ENCODE peak calls at places on chromosomes 5 and 9, in six cellular contexts. F is ELR, L is putamen, M is HL-60, W is LHCN-M2, Y is H9. N is an unnamed sample.

GRCh38 chr9:125660557-125660956 is 46.5 kb downstream of the MAPKAP1 start:
- DNase-seq in F (no peak), M (no peak), W (no peak), L (no peak), Y (no peak), N (no peak)

GRCh38 chr5:153883829-153884228 is 154.9 kb downstream of the FAM114A2 start:
- DNase-seq in L (no peak), Y (no peak), F (peak; percentile 57), W (no peak), M (no peak), N (no peak)

GRCh38 chr5:110590187-110590586 is 136.3 kb downstream of the TMEM232 start:
- DNase-seq in W (peak; percentile 24), F (peak; percentile 39), L (no peak), M (no peak), Y (no peak), N (no peak)

GRCh38 chr9:117718085-117718484 is 13.9 kb downstream of the TLR4 start:
- DNase-seq in M (peak; percentile 92), Y (no peak), L (no peak), F (peak; percentile 3), W (peak; percentile 54), N (no peak)

GRCh38 chr5:143896471-143896870 is 84.5 kb downstream of the HMHB1 start:
- DNase-seq in F (no peak), L (no peak), Y (no peak), M (no peak), W (peak; percentile 21), N (no peak)

GRCh38 chr9:74035786-74036185 is 461.3 kb upstream of the RORB start:
- DNase-seq in W (no peak), F (no peak), M (no peak), L (peak; percentile 27), Y (no peak), N (no peak)

GRCh38 chr9:109401990-109402318 is 81.1 kb upstream of the EPB41L4B start:
- DNase-seq in L (no peak), F (no peak), M (no peak), W (no peak), Y (no peak), N (no peak)

GRCh38 chr5:65924366-65925093 is 1.8 kb upstream of the ERBIN start:
- DNase-seq in F (no peak), Y (no peak), L (peak; percentile 79), M (no peak), W (no peak), N (peak; percentile 66)

GRCh38 chr5:82265052-82265451 is 13.1 kb downstream of the RPS23 start:
- DNase-seq in Y (no peak), W (no peak), F (no peak), M (no peak), L (no peak), N (no peak)

GRCh38 chr5:9124837-9125236 is 421.0 kb downstream of the SEMA5A start:
- DNase-seq in Y (no peak), M (no peak), L (no peak), F (no peak), W (no peak), N (no peak)

GRCh38 chr9:28503573-28503972 is 930.3 kb upstream of the C9orf72 start:
- DNase-seq in Y (no peak), L (no peak), W (no peak), M (no peak), F (no peak), N (no peak)

GRCh38 chr9:33265211-33265885 is 499 bp downstream of the CHMP5 start:
- DNase-seq in F (peak; percentile 24), L (no peak), Y (no peak), W (no peak), M (no peak), N (no peak)

GRCh38 chr5:127028822-127029457 is 1.4 kb downstream of the MARCHF3 start:
- DNase-seq in M (no peak), L (no peak), Y (no peak), F (peak; percentile 82), W (no peak), N (peak; percentile 32)

GRCh38 chr9:37692622-37693221 is 42.0 kb downstream of the FRMPD1 start:
- DNase-seq in W (peak; percentile 40), Y (no peak), L (no peak), F (no peak), M (no peak), N (no peak)

GRCh38 chr9:86766912-86767311 is 180.4 kb downstream of the GAS1 start:
- DNase-seq in W (peak; percentile 77), Y (no peak), F (peak; percentile 97), L (no peak), M (peak; percentile 93), N (peak; percentile 17)

GRCh38 chr5:39202594-39203290 is 16.6 kb downstream of the FYB1 start:
- DNase-seq in W (no peak), L (no peak), M (peak; percentile 70), Y (no peak), F (no peak), N (no peak)

GRCh38 chr5:53871050-53871449 is 310.6 kb downstream of the NDUFS4 start:
- DNase-seq in W (peak; percentile 64), Y (no peak), M (no peak), L (no peak), F (peak; percentile 21), N (no peak)

GRCh38 chr5:153827407-153827806 is 211.3 kb downstream of the FAM114A2 start:
- DNase-seq in Y (peak; percentile 43), F (peak; percentile 12), L (peak; percentile 53), W (peak; percentile 46), M (no peak), N (no peak)

GRCh38 chr9:130940023-130940549 is 1.0 kb upstream of the FIBCD1 start:
- DNase-seq in L (no peak), W (no peak), Y (peak; percentile 49), M (no peak), F (no peak), N (no peak)

GRCh38 chr5:52987711-52988329 is 1.3 kb upstream of the ITGA2 start:
- DNase-seq in Y (no peak), W (no peak), F (peak; percentile 87), L (no peak), M (no peak), N (no peak)

GRCh38 chr9:16815042-16815441 is 55.4 kb downstream of the BNC2 start:
- DNase-seq in F (no peak), M (no peak), Y (no peak), W (no peak), L (no peak), N (no peak)

GRCh38 chr5:138274189-138274853 is at the start of gene GFRA3:
- DNase-seq in L (no peak), W (no peak), Y (peak; percentile 57), F (peak; percentile 13), M (no peak), N (no peak)

GRCh38 chr9:107046692-107047091 is 183.7 kb downstream of the ZNF462 start:
- DNase-seq in M (no peak), F (no peak), Y (no peak), W (no peak), L (no peak), N (no peak)

GRCh38 chr5:73899055-73899454 is 273.1 kb downstream of the ARHGEF28 start:
- DNase-seq in W (no peak), Y (no peak), L (no peak), F (no peak), M (no peak), N (no peak)

GRCh38 chr5:180347651-180348050 is 5.5 kb downstream of the GFPT2 start:
- DNase-seq in M (no peak), Y (no peak), F (no peak), L (no peak), W (no peak), N (no peak)

GRCh38 chr9:112809351-112809848 is 58.8 kb downstream of the SNX30 start:
- DNase-seq in Y (no peak), L (no peak), W (no peak), F (no peak), M (peak; percentile 20), N (no peak)

GRCh38 chr9:72145093-72145492 is 4.1 kb upstream of the GDA start:
- DNase-seq in Y (no peak), W (peak; percentile 2), F (no peak), M (no peak), L (no peak), N (no peak)

GRCh38 chr9:84669293-84670105 is at the start of gene NTRK2:
- DNase-seq in M (no peak), Y (peak; percentile 58), W (no peak), F (no peak), L (peak; percentile 80), N (peak; percentile 77)

GRCh38 chr5:148951612-148952011 is 111.2 kb downstream of the SH3TC2 start:
- DNase-seq in M (no peak), W (no peak), F (no peak), L (no peak), Y (peak; percentile 45), N (no peak)

GRCh38 chr5:62590396-62590795 is 11.8 kb downstream of the LRRC70 start:
- DNase-seq in M (no peak), L (no peak), F (no peak), W (no peak), Y (no peak), N (no peak)

GRCh38 chr9:109652112-109652511 is 127.9 kb upstream of the PALM2AKAP2 start:
- DNase-seq in L (no peak), F (peak; percentile 40), M (no peak), Y (no peak), W (peak; percentile 29), N (no peak)

GRCh38 chr5:144478532-144478931 is 307.9 kb downstream of the KCTD16 start:
- DNase-seq in F (no peak), M (no peak), L (no peak), Y (no peak), W (no peak), N (no peak)

GRCh38 chr9:133760713-133761290 is 22.6 kb upstream of the SARDH start:
- DNase-seq in M (no peak), F (no peak), Y (no peak), W (no peak), L (no peak), N (no peak)

GRCh38 chr9:82495884-82496777 is 507.6 kb downstream of the SPATA31D1 start:
- DNase-seq in W (no peak), Y (no peak), L (no peak), M (no peak), F (no peak), N (no peak)

GRCh38 chr9:134419684-134420076 is 93.4 kb downstream of the RXRA start:
- DNase-seq in F (peak; percentile 47), M (no peak), L (no peak), W (no peak), Y (peak; percentile 77), N (no peak)